ENCODE peak calls at places on chromosomes 7 and 10, in seven cellular contexts. Z is T47D; H is skeletal muscle cell; F is activated effector memory CD4-positive, alpha-beta T cell treated with anti-CD3 and anti-CD28 coated beads, Interleukin-2, amount 50 U/mL, for 16 hours; Y is stimulated activated CD4-positive, alpha-beta T cell treated with anti-CD3 and anti-CD28 coated beads, Interleukin-12 subunit alpha, Interleukin-12 subunit beta, amount 100 ng/mL, for 4 hours; J is testis; A is fibroblast of pulmonary artery. L is an unnamed sample.

GRCh38 chr7:100603697-100604077 is 1.5 kb downstream of the PCOLCE start:
- DNase-seq in Z (no peak), H (no peak), F (no peak), Y (no peak), J (no peak), A (peak), L (no peak)

GRCh38 chr10:44195120-44196007 is 189.5 kb downstream of the CXCL12 start:
- DNase-seq in Z (no peak), H (peak), F (no peak), Y (no peak), J (peak), A (peak), L (peak)

GRCh38 chr7:77450054-77450453 is 33.9 kb upstream of the GSAP start:
- DNase-seq in Z (no peak), H (no peak), F (no peak), Y (no peak), J (no peak), A (peak), L (no peak)

GRCh38 chr10:132333386-132333785 is 1.4 kb downstream of the LRRC27 start:
- DNase-seq in Z (no peak), H (no peak), F (no peak), Y (no peak), J (no peak), A (no peak), L (no peak)

GRCh38 chr10:24259365-24260125 is 50.6 kb downstream of the KIAA1217 start:
- DNase-seq in Z (no peak), H (no peak), F (no peak), Y (no peak), J (no peak), A (no peak), L (no peak)

GRCh38 chr7:48295572-48295971 is 124.3 kb downstream of the ABCA13 start:
- DNase-seq in Z (peak), H (no peak), F (no peak), Y (no peak), J (no peak), A (no peak), L (no peak)

GRCh38 chr7:45224832-45225231 is 67.2 kb downstream of the RAMP3 start:
- DNase-seq in Z (peak), H (no peak), F (no peak), Y (no peak), J (no peak), A (no peak), L (no peak)

GRCh38 chr7:8325067-8325466 is 63.1 kb upstream of the ICA1 start:
- DNase-seq in Z (no peak), H (no peak), F (no peak), Y (no peak), J (no peak), A (no peak), L (no peak)

GRCh38 chr7:40586197-40586596 is 451.4 kb downstream of the SUGCT start:
- DNase-seq in Z (no peak), H (peak), F (no peak), Y (no peak), J (no peak), A (peak), L (no peak)

GRCh38 chr10:110535958-110536891 is 31.3 kb upstream of the SMC3 start:
- DNase-seq in Z (no peak), H (peak), F (peak), Y (peak), J (no peak), A (peak), L (no peak)

GRCh38 chr7:100894860-100895700 is 608 bp downstream of the ACHE start:
- DNase-seq in Z (no peak), H (no peak), F (peak), Y (peak), J (peak), A (no peak), L (no peak)

GRCh38 chr10:78684954-78685353 is 383.8 kb upstream of the ZMIZ1 start:
- DNase-seq in Z (no peak), H (no peak), F (no peak), Y (no peak), J (no peak), A (no peak), L (no peak)

GRCh38 chr10:33031171-33031570 is 73.1 kb upstream of the ITGB1 start:
- DNase-seq in Z (no peak), H (no peak), F (no peak), Y (no peak), J (no peak), A (no peak), L (no peak)

GRCh38 chr7:19754521-19755116 is 18.8 kb downstream of the TMEM196 start:
- DNase-seq in Z (peak), H (no peak), F (no peak), Y (no peak), J (no peak), A (peak), L (no peak)

GRCh38 chr7:41492603-41493002 is 210.3 kb downstream of the INHBA start:
- DNase-seq in Z (no peak), H (no peak), F (no peak), Y (no peak), J (peak), A (no peak), L (no peak)

GRCh38 chr7:105204953-105205352 is 183.8 kb downstream of the SRPK2 start:
- DNase-seq in Z (no peak), H (no peak), F (no peak), Y (no peak), J (no peak), A (no peak), L (no peak)

GRCh38 chr10:69211104-69211503 is 9.0 kb upstream of the HKDC1 start:
- DNase-seq in Z (no peak), H (no peak), F (no peak), Y (no peak), J (no peak), A (no peak), L (no peak)

GRCh38 chr10:35372329-35372728 is 36.0 kb downstream of the CCNY start:
- DNase-seq in Z (no peak), H (no peak), F (no peak), Y (no peak), J (no peak), A (peak), L (no peak)

GRCh38 chr10:23095966-23096813 is 811 bp downstream of the MSRB2 start:
- DNase-seq in Z (no peak), H (peak), F (peak), Y (peak), J (peak), A (peak), L (peak)

GRCh38 chr7:41708621-41709358 is 5.9 kb upstream of the INHBA start:
- DNase-seq in Z (no peak), H (no peak), F (no peak), Y (no peak), J (no peak), A (no peak), L (no peak)

GRCh38 chr7:86598311-86598710 is 45.4 kb upstream of the GRM3 start:
- DNase-seq in Z (no peak), H (no peak), F (no peak), Y (no peak), J (peak), A (no peak), L (no peak)

GRCh38 chr10:132702601-132703304 is 83.2 kb downstream of the NKX6-2 start:
- DNase-seq in Z (no peak), H (no peak), F (peak), Y (no peak), J (no peak), A (no peak), L (no peak)

GRCh38 chr10:1063232-1063862 is 7.2 kb downstream of the WDR37 start:
- DNase-seq in Z (no peak), H (no peak), F (peak), Y (no peak), J (no peak), A (no peak), L (no peak)

GRCh38 chr10:13961096-13961495 is 369.6 kb downstream of the FRMD4A start:
- DNase-seq in Z (no peak), H (peak), F (no peak), Y (no peak), J (no peak), A (peak), L (peak)

GRCh38 chr10:89458760-89459159 is 44.4 kb downstream of the IFIT5 start:
- DNase-seq in Z (no peak), H (no peak), F (no peak), Y (no peak), J (no peak), A (no peak), L (no peak)

GRCh38 chr7:36670585-36671431 is 53.5 kb downstream of the AOAH start:
- DNase-seq in Z (peak), H (no peak), F (peak), Y (peak), J (peak), A (peak), L (no peak)

GRCh38 chr7:140696024-140696678 is 357 bp upstream of the NDUFB2 start:
- DNase-seq in Z (peak), H (peak), F (peak), Y (peak), J (peak), A (peak), L (peak)

GRCh38 chr7:4774804-4775280 is 581 bp upstream of the AP5Z1 start:
- DNase-seq in Z (peak), H (peak), F (no peak), Y (peak), J (no peak), A (peak), L (peak)

GRCh38 chr7:137954614-137955013 is 47.3 kb downstream of the CREB3L2 start:
- DNase-seq in Z (no peak), H (no peak), F (no peak), Y (no peak), J (no peak), A (no peak), L (no peak)

GRCh38 chr7:50069613-50070012 is 23.4 kb downstream of the ZPBP start:
- DNase-seq in Z (no peak), H (no peak), F (no peak), Y (no peak), J (no peak), A (peak), L (no peak)

GRCh38 chr10:115566867-115567266 is 473.7 kb downstream of the ATRNL1 start:
- DNase-seq in Z (peak), H (no peak), F (no peak), Y (no peak), J (no peak), A (no peak), L (no peak)

GRCh38 chr7:20330797-20331230 is at the start of gene ITGB8:
- DNase-seq in Z (peak), H (no peak), F (no peak), Y (peak), J (no peak), A (no peak), L (no peak)

GRCh38 chr10:623039-623438 is 66.4 kb downstream of the DIP2C start:
- DNase-seq in Z (no peak), H (no peak), F (no peak), Y (no peak), J (no peak), A (no peak), L (no peak)

GRCh38 chr10:122020202-122020601 is 31.2 kb downstream of the TACC2 start:
- DNase-seq in Z (no peak), H (no peak), F (no peak), Y (no peak), J (no peak), A (no peak), L (no peak)

GRCh38 chr7:158834799-158835784 is 5.8 kb upstream of the ESYT2 start:
- DNase-seq in Z (no peak), H (no peak), F (no peak), Y (no peak), J (peak), A (no peak), L (no peak)

GRCh38 chr10:5622586-5622985 is 43.8 kb downstream of the ASB13 start:
- DNase-seq in Z (no peak), H (no peak), F (no peak), Y (no peak), J (no peak), A (no peak), L (no peak)

GRCh38 chr7:95047291-95047690 is 139.9 kb downstream of the PPP1R9A start:
- DNase-seq in Z (no peak), H (no peak), F (no peak), Y (no peak), J (no peak), A (no peak), L (no peak)

GRCh38 chr10:17659328-17659727 is 15.4 kb downstream of the STAM start:
- DNase-seq in Z (no peak), H (no peak), F (no peak), Y (no peak), J (no peak), A (no peak), L (no peak)

L was measured in AG09309.